ENCODE peak calls at places on chromosomes 11 and 22, in eight cellular contexts. One of them, this sample, is unnamed. For H3K4me1, the result is how much of the 10 kb centered on the place peaks cover.

GRCh38 chr11:47437746-47438418 is 11.1 kb downstream of the RAPSN start:
- DNase-seq in A549: no peak
- DNase-seq in mammary epithelial cell: no peak
- DNase-seq in GM23248: no peak
- DNase-seq in body of pancreas: peak
- DNase-seq in PC-9: no peak
- DNase-seq in ovary: no peak
- DNase-seq in aorta: no peak
- DNase-seq in this sample: no peak

GRCh38 chr11:100830978-100831732 is 144.1 kb downstream of the ARHGAP42 start:
- DNase-seq in A549: peak
- DNase-seq in mammary epithelial cell: peak
- DNase-seq in GM23248: peak
- DNase-seq in body of pancreas: peak
- DNase-seq in PC-9: no peak
- DNase-seq in ovary: no peak
- DNase-seq in aorta: no peak
- DNase-seq in this sample: no peak

GRCh38 chr11:17985517-17985916 is 27.3 kb downstream of the SERGEF start:
- DNase-seq in A549: no peak
- DNase-seq in mammary epithelial cell: peak
- DNase-seq in GM23248: peak
- DNase-seq in body of pancreas: peak
- DNase-seq in PC-9: peak
- DNase-seq in ovary: no peak
- DNase-seq in aorta: no peak
- DNase-seq in this sample: no peak

GRCh38 chr22:37023743-37024338 is 4.3 kb downstream of the MPST start:
- DNase-seq in A549: no peak
- DNase-seq in mammary epithelial cell: no peak
- DNase-seq in GM23248: no peak
- DNase-seq in body of pancreas: no peak
- DNase-seq in PC-9: no peak
- DNase-seq in ovary: no peak
- DNase-seq in aorta: no peak
- DNase-seq in this sample: no peak

GRCh38 chr11:9568854-9569587 is 4.4 kb upstream of the WEE1 start:
- DNase-seq in A549: peak
- DNase-seq in mammary epithelial cell: peak
- DNase-seq in GM23248: peak
- DNase-seq in body of pancreas: peak
- DNase-seq in PC-9: peak
- DNase-seq in ovary: peak
- DNase-seq in aorta: no peak
- DNase-seq in this sample: peak

GRCh38 chr11:126140932-126141291 is 70.5 kb downstream of the RPUSD4 start:
- DNase-seq in A549: no peak
- DNase-seq in mammary epithelial cell: no peak
- DNase-seq in GM23248: peak
- DNase-seq in body of pancreas: peak
- DNase-seq in PC-9: peak
- DNase-seq in ovary: peak
- DNase-seq in aorta: peak
- DNase-seq in this sample: no peak

GRCh38 chr11:83047515-83048225 is 24.0 kb downstream of the RAB30 start:
- DNase-seq in A549: no peak
- DNase-seq in mammary epithelial cell: no peak
- DNase-seq in GM23248: no peak
- DNase-seq in body of pancreas: no peak
- DNase-seq in PC-9: no peak
- DNase-seq in ovary: no peak
- DNase-seq in aorta: no peak
- DNase-seq in this sample: no peak

GRCh38 chr11:43243901-43244300 is 67.9 kb upstream of the API5 start:
- DNase-seq in A549: no peak
- DNase-seq in mammary epithelial cell: no peak
- DNase-seq in GM23248: no peak
- DNase-seq in body of pancreas: no peak
- DNase-seq in PC-9: no peak
- DNase-seq in ovary: no peak
- DNase-seq in aorta: no peak
- DNase-seq in this sample: no peak

GRCh38 chr11:94469416-94469815 is 24.2 kb downstream of the MRE11 start:
- DNase-seq in A549: no peak
- DNase-seq in mammary epithelial cell: no peak
- DNase-seq in GM23248: no peak
- DNase-seq in body of pancreas: no peak
- DNase-seq in PC-9: no peak
- DNase-seq in ovary: no peak
- DNase-seq in aorta: no peak
- DNase-seq in this sample: no peak

GRCh38 chr11:86905252-86905651 is 49.9 kb downstream of the FZD4 start:
- DNase-seq in A549: no peak
- DNase-seq in mammary epithelial cell: no peak
- DNase-seq in GM23248: no peak
- DNase-seq in body of pancreas: no peak
- DNase-seq in PC-9: no peak
- DNase-seq in ovary: no peak
- DNase-seq in aorta: no peak
- DNase-seq in this sample: no peak

GRCh38 chr11:114653148-114653547 is 25.2 kb upstream of the NXPE2 start:
- DNase-seq in A549: no peak
- DNase-seq in mammary epithelial cell: no peak
- DNase-seq in GM23248: no peak
- DNase-seq in body of pancreas: no peak
- DNase-seq in PC-9: no peak
- DNase-seq in ovary: no peak
- DNase-seq in aorta: no peak
- DNase-seq in this sample: no peak

GRCh38 chr22:26892401-26893033 is 235.1 kb downstream of the MIAT start:
- DNase-seq in A549: peak
- DNase-seq in mammary epithelial cell: peak
- DNase-seq in GM23248: peak
- DNase-seq in body of pancreas: peak
- DNase-seq in PC-9: no peak
- DNase-seq in ovary: no peak
- DNase-seq in aorta: peak
- DNase-seq in this sample: no peak
- H3K4me1 ChIP-seq in A549: half or more
- H3K4me1 ChIP-seq in mammary epithelial cell: under half
- H3K4me1 ChIP-seq in GM23248: half or more
- H3K4me1 ChIP-seq in body of pancreas: under half
- H3K4me1 ChIP-seq in PC-9: under half
- H3K4me1 ChIP-seq in ovary: under half
- H3K4me1 ChIP-seq in aorta: under half
- H3K4me1 ChIP-seq in this sample: under half

DNA sequence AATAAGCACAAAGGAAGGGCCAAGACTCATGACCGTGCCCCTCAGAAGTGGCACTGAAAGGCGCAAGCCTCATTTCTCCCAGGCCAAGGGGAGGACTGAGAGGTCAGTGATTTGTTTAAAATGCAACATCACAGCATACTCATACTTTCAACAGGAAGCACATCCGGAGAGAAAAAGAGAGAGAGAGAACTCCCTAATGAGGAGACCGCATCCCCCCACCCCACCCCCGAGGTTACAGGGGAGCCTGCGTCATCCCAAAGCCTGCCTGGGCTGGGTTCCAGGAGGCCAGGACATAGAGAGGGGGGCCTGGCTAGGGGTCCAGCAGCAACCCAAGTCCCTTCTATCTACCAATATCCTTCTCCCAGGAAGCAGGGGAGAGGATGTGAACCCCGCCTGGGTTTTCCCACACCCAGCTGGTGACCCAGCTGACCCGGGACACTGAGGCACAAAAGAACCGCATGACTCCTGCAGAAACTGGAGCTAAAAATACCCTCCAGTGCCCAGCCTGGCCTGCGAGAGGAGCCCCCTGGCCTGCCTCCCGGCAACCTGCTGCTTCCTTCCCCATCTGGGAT is 3.8 kb downstream of the CSNK1E start:
- DNase-seq in A549: peak
- DNase-seq in mammary epithelial cell: peak
- DNase-seq in GM23248: peak
- DNase-seq in body of pancreas: no peak
- DNase-seq in PC-9: peak
- DNase-seq in ovary: peak
- DNase-seq in aorta: peak
- DNase-seq in this sample: no peak
- H3K4me1 ChIP-seq in A549: half or more
- H3K4me1 ChIP-seq in mammary epithelial cell: half or more
- H3K4me1 ChIP-seq in GM23248: half or more
- H3K4me1 ChIP-seq in body of pancreas: half or more
- H3K4me1 ChIP-seq in PC-9: under half
- H3K4me1 ChIP-seq in ovary: under half
- H3K4me1 ChIP-seq in aorta: under half
- H3K4me1 ChIP-seq in this sample: half or more

GRCh38 chr22:39408173-39408572 is 8.6 kb downstream of the TAB1 start:
- DNase-seq in A549: no peak
- DNase-seq in mammary epithelial cell: peak
- DNase-seq in GM23248: peak
- DNase-seq in body of pancreas: no peak
- DNase-seq in PC-9: no peak
- DNase-seq in ovary: no peak
- DNase-seq in aorta: peak
- DNase-seq in this sample: no peak
- H3K4me1 ChIP-seq in A549: under half
- H3K4me1 ChIP-seq in mammary epithelial cell: under half
- H3K4me1 ChIP-seq in GM23248: under half
- H3K4me1 ChIP-seq in body of pancreas: under half
- H3K4me1 ChIP-seq in PC-9: under half
- H3K4me1 ChIP-seq in ovary: under half
- H3K4me1 ChIP-seq in aorta: under half
- H3K4me1 ChIP-seq in this sample: under half

GRCh38 chr22:46076651-46077339 is 73.5 kb upstream of the PPARA start:
- DNase-seq in A549: peak
- DNase-seq in mammary epithelial cell: peak
- DNase-seq in GM23248: peak
- DNase-seq in body of pancreas: no peak
- DNase-seq in PC-9: peak
- DNase-seq in ovary: no peak
- DNase-seq in aorta: peak
- DNase-seq in this sample: no peak
- H3K4me1 ChIP-seq in A549: under half
- H3K4me1 ChIP-seq in mammary epithelial cell: under half
- H3K4me1 ChIP-seq in GM23248: under half
- H3K4me1 ChIP-seq in body of pancreas: half or more
- H3K4me1 ChIP-seq in PC-9: under half
- H3K4me1 ChIP-seq in ovary: under half
- H3K4me1 ChIP-seq in aorta: under half
- H3K4me1 ChIP-seq in this sample: under half

GRCh38 chr22:40036591-40037225 is 42.0 kb downstream of the FAM83F start:
- DNase-seq in A549: peak
- DNase-seq in mammary epithelial cell: no peak
- DNase-seq in GM23248: peak
- DNase-seq in body of pancreas: peak
- DNase-seq in PC-9: peak
- DNase-seq in ovary: peak
- DNase-seq in aorta: peak
- DNase-seq in this sample: no peak

GRCh38 chr22:40037320-40037719 is 42.6 kb downstream of the FAM83F start:
- DNase-seq in A549: no peak
- DNase-seq in mammary epithelial cell: no peak
- DNase-seq in GM23248: no peak
- DNase-seq in body of pancreas: no peak
- DNase-seq in PC-9: no peak
- DNase-seq in ovary: no peak
- DNase-seq in aorta: no peak
- DNase-seq in this sample: no peak

GRCh38 chr22:40036126-40036525 is 41.4 kb downstream of the FAM83F start:
- DNase-seq in A549: no peak
- DNase-seq in mammary epithelial cell: no peak
- DNase-seq in GM23248: no peak
- DNase-seq in body of pancreas: no peak
- DNase-seq in PC-9: no peak
- DNase-seq in ovary: no peak
- DNase-seq in aorta: no peak
- DNase-seq in this sample: no peak

GRCh38 chr22:40033586-40034380 is 39.0 kb downstream of the FAM83F start:
- DNase-seq in A549: no peak
- DNase-seq in mammary epithelial cell: no peak
- DNase-seq in GM23248: no peak
- DNase-seq in body of pancreas: no peak
- DNase-seq in PC-9: no peak
- DNase-seq in ovary: no peak
- DNase-seq in aorta: peak
- DNase-seq in this sample: no peak

DNA sequence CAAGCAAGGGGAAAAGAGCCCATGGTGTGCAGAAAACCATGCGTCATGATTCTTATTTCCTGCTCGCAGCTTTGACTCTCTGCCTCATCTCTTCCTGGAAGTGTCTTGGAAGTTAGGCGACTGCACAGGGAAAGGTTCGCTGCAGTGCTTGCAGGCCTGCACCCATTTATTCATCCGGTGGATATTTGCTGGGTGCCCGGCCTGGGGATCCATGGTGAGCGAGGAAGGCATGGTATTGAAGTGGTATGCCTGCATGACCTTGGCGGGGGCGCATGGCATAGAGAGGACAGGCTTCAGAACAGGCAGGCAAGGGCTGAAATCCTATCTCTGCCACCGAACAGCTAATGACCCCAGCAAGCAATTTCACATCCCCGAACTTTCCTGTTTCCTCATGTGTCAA is 40.6 kb downstream of the FAM83F start:
- DNase-seq in A549: no peak
- DNase-seq in mammary epithelial cell: no peak
- DNase-seq in GM23248: no peak
- DNase-seq in body of pancreas: no peak
- DNase-seq in PC-9: no peak
- DNase-seq in ovary: no peak
- DNase-seq in aorta: peak
- DNase-seq in this sample: no peak
- H3K4me1 ChIP-seq in A549: under half
- H3K4me1 ChIP-seq in mammary epithelial cell: under half
- H3K4me1 ChIP-seq in GM23248: under half
- H3K4me1 ChIP-seq in body of pancreas: under half
- H3K4me1 ChIP-seq in PC-9: under half
- H3K4me1 ChIP-seq in ovary: under half
- H3K4me1 ChIP-seq in aorta: under half
- H3K4me1 ChIP-seq in this sample: under half